ENCODE peak calls at places on chromosomes 4 and X, in four cellular contexts. J is kidney glomerular epithelial cell, D is hypothalamus, I is M059J. N is an unnamed sample.

GRCh38 chrX:14095702-14096101 is 66.0 kb upstream of the GEMIN8 start:
- DNase-seq in J (no peak), D (no peak), I (peak; percentile 29), N (peak; percentile 61)

GRCh38 chrX:151363316-151363715 is 33.7 kb upstream of the VMA21 start:
- DNase-seq in J (no peak), D (no peak), I (no peak), N (no peak)

GRCh38 chr4:126955292-126956191 is 677.2 kb upstream of the INTU start:
- DNase-seq in J (no peak), D (no peak), I (no peak), N (no peak)

GRCh38 chr4:87973283-87974169 is 2.0 kb upstream of the SPP1 start:
- DNase-seq in J (peak; percentile 88), D (peak; percentile 33), I (peak; percentile 92), N (peak; percentile 80)

GRCh38 chrX:71859637-71860036 is 51.0 kb upstream of the NHSL2 start:
- DNase-seq in J (peak; percentile 27), D (no peak), I (peak; percentile 47), N (peak; percentile 28)

GRCh38 chr4:89164400-89164799 is 53.1 kb downstream of the TIGD2 start:
- DNase-seq in J (no peak), D (no peak), I (no peak), N (no peak)

GRCh38 chr4:106201373-106201772 is 114.6 kb downstream of the TBCK start:
- DNase-seq in J (peak; percentile 30), D (no peak), I (peak; percentile 6), N (peak; percentile 8)

GRCh38 chrX:103664363-103664762 is 22.1 kb downstream of the MORF4L2 start:
- DNase-seq in J (no peak), D (no peak), I (no peak), N (no peak)

GRCh38 chr4:2290974-2291704 is 29.2 kb upstream of the MXD4 start:
- DNase-seq in J (no peak), D (no peak), I (no peak), N (no peak)

GRCh38 chrX:32137525-32137924 is 1065.7 kb upstream of the FTHL17 start:
- DNase-seq in J (peak; percentile 0), D (no peak), I (peak; percentile 1), N (peak; percentile 1)

N was measured in epithelial cell of esophagus.